ENCODE peak calls at places on chromosomes 13 and 19, in four cellular contexts. One of them, this sample, is unnamed.
A peak's percentile ranks its signal among the peaks of the same experiment; 100 is the strongest.

GRCh38 chr19:41657157-41657556 is 30.3 kb upstream of the CEACAM4 start:
- DNase-seq in H1: no peak
- DNase-seq in HCT116: no peak
- DNase-seq in GM12878: no peak
- DNase-seq in this sample: no peak

GRCh38 chr19:49110567-49110966 is 3.6 kb upstream of the LIN7B start:
- DNase-seq in H1: no peak
- DNase-seq in GM12878: no peak
- DNase-seq in HCT116: no peak
- DNase-seq in this sample: no peak

GRCh38 chr19:48635966-48636858 is 967 bp downstream of the DBP start:
- DNase-seq in H1: no peak
- DNase-seq in GM12878: no peak
- DNase-seq in HCT116: no peak
- DNase-seq in this sample: no peak

GRCh38 chr19:19053508-19054314 is 10.1 kb upstream of the SLC25A42 start:
- DNase-seq in HCT116: peak; percentile 57
- DNase-seq in GM12878: no peak
- DNase-seq in H1: peak; percentile 31
- DNase-seq in this sample: peak; percentile 83

GRCh38 chr13:44854264-44855060 is 134.8 kb downstream of the NUFIP1 start:
- DNase-seq in H1: no peak
- DNase-seq in HCT116: no peak
- DNase-seq in GM12878: no peak
- DNase-seq in this sample: no peak

GRCh38 chr19:55189424-55189823 is 9.3 kb upstream of the SYT5 start:
- DNase-seq in GM12878: no peak
- DNase-seq in HCT116: peak; percentile 88
- DNase-seq in H1: peak; percentile 29
- DNase-seq in this sample: no peak

GRCh38 chr19:12330340-12330739 is 3.1 kb downstream of the ZNF563 start:
- DNase-seq in HCT116: no peak
- DNase-seq in GM12878: no peak
- DNase-seq in H1: no peak
- DNase-seq in this sample: no peak

GRCh38 chr19:35228177-35228930 is at the start of gene FAM187B:
- DNase-seq in HCT116: no peak
- DNase-seq in H1: no peak
- DNase-seq in GM12878: no peak
- DNase-seq in this sample: no peak

GRCh38 chr19:47511681-47512080 is 3.2 kb downstream of the NAPA start:
- DNase-seq in HCT116: no peak
- DNase-seq in GM12878: no peak
- DNase-seq in H1: no peak
- DNase-seq in this sample: no peak

GRCh38 chr13:109481046-109481445 is 305.3 kb downstream of the IRS2 start:
- DNase-seq in H1: no peak
- DNase-seq in HCT116: no peak
- DNase-seq in GM12878: no peak
- DNase-seq in this sample: no peak

GRCh38 chr13:33183431-33184130 is 102.0 kb downstream of the STARD13 start:
- DNase-seq in H1: no peak
- DNase-seq in GM12878: no peak
- DNase-seq in HCT116: no peak
- DNase-seq in this sample: no peak

GRCh38 chr13:46295531-46296464 is 84.1 kb downstream of the LRRC63 start:
- DNase-seq in GM12878: peak; percentile 28
- DNase-seq in HCT116: no peak
- DNase-seq in H1: no peak
- DNase-seq in this sample: no peak

GRCh38 chr13:106099765-106100164 is 435.7 kb downstream of the EFNB2 start:
- DNase-seq in HCT116: no peak
- DNase-seq in H1: no peak
- DNase-seq in GM12878: no peak
- DNase-seq in this sample: no peak

DNA sequence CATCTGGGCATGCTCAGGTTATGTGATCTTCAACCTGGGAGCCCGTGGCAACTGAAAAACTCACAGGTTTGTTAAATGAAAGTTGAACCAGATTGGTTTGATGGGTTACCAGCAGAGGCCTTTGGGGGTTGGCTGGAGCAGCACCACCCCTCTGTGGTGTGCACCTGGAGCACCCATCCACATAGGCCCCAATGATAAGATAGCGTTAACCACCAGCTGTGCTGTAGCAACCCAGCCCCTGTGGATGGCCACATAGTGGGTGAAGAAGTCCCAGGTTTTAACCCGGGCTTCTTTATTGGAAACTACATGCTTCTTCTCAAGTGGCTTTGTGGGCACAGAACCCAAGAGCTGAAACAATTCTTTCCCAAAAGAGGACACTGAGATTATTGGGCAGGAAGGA is 22.6 kb upstream of the MTIF3 start:
- DNase-seq in HCT116: no peak
- DNase-seq in GM12878: no peak
- DNase-seq in H1: no peak
- DNase-seq in this sample: no peak
- H3K4me2 ChIP-seq in HCT116: no peak overlapping the region
- H3K4me2 ChIP-seq in GM12878: no peak overlapping the region
- H3K4me2 ChIP-seq in H1: no peak overlapping the region
- H3K4me2 ChIP-seq in this sample: no peak overlapping the region

GRCh38 chr19:3360494-3361383 is 5.6 kb upstream of the NFIC start:
- DNase-seq in HCT116: no peak
- DNase-seq in H1: no peak
- DNase-seq in GM12878: no peak
- DNase-seq in this sample: peak; percentile 84
- TF ChIP-seq EGR1 in HCT116: no peak
- TF ChIP-seq EGR1 in H1: no peak
- TF ChIP-seq EGR1 in GM12878: no peak
- TF ChIP-seq EGR1 in this sample: peak; percentile 12

GRCh38 chr19:16655727-16656126 is 4.2 kb downstream of the SMIM7 start:
- DNase-seq in HCT116: no peak
- DNase-seq in H1: no peak
- DNase-seq in GM12878: no peak
- DNase-seq in this sample: no peak
- TF ChIP-seq ZNF274 in HCT116: no peak
- TF ChIP-seq ZNF274 in H1: no peak
- TF ChIP-seq ZNF274 in GM12878: no peak
- TF ChIP-seq ZNF274 in this sample: no peak

GRCh38 chr19:1610579-1610978 is 5.3 kb upstream of the UQCR11 start:
- DNase-seq in GM12878: no peak
- DNase-seq in HCT116: no peak
- DNase-seq in H1: no peak
- DNase-seq in this sample: no peak
- H3K4me2 ChIP-seq in GM12878: no peak overlapping the region
- H3K4me2 ChIP-seq in HCT116: no peak overlapping the region
- H3K4me2 ChIP-seq in H1: no peak overlapping the region
- H3K4me2 ChIP-seq in this sample: no peak overlapping the region

GRCh38 chr13:112453874-112454647 is 77.9 kb downstream of the SPACA7 start:
- DNase-seq in GM12878: no peak
- DNase-seq in H1: no peak
- DNase-seq in HCT116: no peak
- DNase-seq in this sample: no peak

GRCh38 chr13:112452380-112453206 is 76.4 kb downstream of the SPACA7 start:
- DNase-seq in HCT116: no peak
- DNase-seq in GM12878: no peak
- DNase-seq in H1: no peak
- DNase-seq in this sample: no peak

GRCh38 chr13:112451512-112452379 is 75.6 kb downstream of the SPACA7 start:
- DNase-seq in H1: no peak
- DNase-seq in HCT116: no peak
- DNase-seq in GM12878: no peak
- DNase-seq in this sample: no peak

GRCh38 chr13:112454648-112455334 is 78.6 kb downstream of the SPACA7 start:
- DNase-seq in H1: no peak
- DNase-seq in GM12878: no peak
- DNase-seq in HCT116: no peak
- DNase-seq in this sample: no peak

DNA sequence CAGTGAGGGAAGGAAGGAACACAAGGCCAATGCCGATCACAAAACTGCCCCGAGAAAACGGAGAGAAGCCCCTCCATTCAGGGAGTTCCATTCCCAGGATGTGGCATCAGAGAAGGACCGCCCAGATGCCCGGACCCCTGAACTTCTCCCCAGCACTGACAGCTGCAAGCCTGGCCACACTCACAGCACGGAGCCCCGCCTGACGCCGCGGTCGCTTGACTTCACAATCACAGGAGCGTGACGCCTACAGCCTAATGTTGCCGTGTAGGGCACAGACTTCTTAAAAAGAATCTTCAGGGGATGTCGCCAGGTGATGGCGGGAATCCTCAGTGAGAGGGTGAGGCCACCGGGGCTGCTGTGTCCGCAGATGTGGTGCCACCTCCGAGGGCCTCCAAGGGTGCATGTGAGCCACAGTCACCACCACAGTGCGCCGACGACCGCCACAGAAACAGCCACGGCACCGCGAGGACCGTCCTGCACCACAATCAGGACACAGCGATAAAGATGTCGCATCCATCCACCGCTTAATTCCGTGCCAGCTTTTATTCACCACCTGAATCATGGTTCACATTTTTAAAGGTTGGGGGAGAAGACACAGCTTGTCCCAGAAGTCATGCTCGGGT is 77.2 kb downstream of the SPACA7 start:
- DNase-seq in HCT116: no peak
- DNase-seq in H1: no peak
- DNase-seq in GM12878: no peak
- DNase-seq in this sample: no peak
- TF ChIP-seq EGR1 in HCT116: no peak
- TF ChIP-seq EGR1 in H1: no peak
- TF ChIP-seq EGR1 in GM12878: no peak
- TF ChIP-seq EGR1 in this sample: no peak

This sample was measured in K562.